ENCODE peak calls at places on chromosome 22, in eight cellular contexts. P is fibroblast of pulmonary artery; M is caudate nucleus; A is AG08395; U is cardiac fibroblast; X is activated CD4-positive, alpha-beta T cell treated with anti-CD3 and anti-CD28 coated beads for 36 hours; V is PC-3; Q is CD8-positive, alpha-beta memory T cell. W is an unnamed sample.

GRCh38 chr22:42990131-42990838 is 24.7 kb downstream of the PACSIN2 start:
- DNase-seq in P (peak), M (no peak), A (peak), U (peak), X (no peak), V (peak), Q (no peak), W (peak)

GRCh38 chr22:33811686-33812085 is 108.6 kb downstream of the LARGE1 start:
- DNase-seq in P (peak), M (no peak), A (peak), U (peak), X (no peak), V (no peak), Q (no peak), W (no peak)

GRCh38 chr22:38572065-38572464 is 2.1 kb upstream of the DMC1 start:
- DNase-seq in P (peak), M (no peak), A (peak), U (peak), X (peak), V (peak), Q (no peak), W (no peak)

GRCh38 chr22:43230983-43231723 is 44.2 kb upstream of the TTLL12 start:
- DNase-seq in P (peak), M (peak), A (peak), U (peak), X (peak), V (peak), Q (peak), W (peak)

GRCh38 chr22:50674606-50675552 is 2.3 kb downstream of the SHANK3 start:
- DNase-seq in P (no peak), M (no peak), A (peak), U (no peak), X (peak), V (peak), Q (no peak), W (no peak)

GRCh38 chr22:26681395-26681821 is 24.0 kb downstream of the MIAT start:
- DNase-seq in P (peak), M (no peak), A (peak), U (peak), X (no peak), V (no peak), Q (no peak), W (no peak)

GRCh38 chr22:50656122-50657070 is 16.2 kb upstream of the SHANK3 start:
- DNase-seq in P (peak), M (no peak), A (peak), U (peak), X (no peak), V (peak), Q (no peak), W (peak)

GRCh38 chr22:46866591-46866990 is 104.1 kb downstream of the TBC1D22A start:
- DNase-seq in P (peak), M (no peak), A (peak), U (peak), X (no peak), V (peak), Q (no peak), W (no peak)

GRCh38 chr22:38266120-38266519 is 6.7 kb downstream of the TMEM184B start:
- DNase-seq in P (no peak), M (no peak), A (no peak), U (no peak), X (no peak), V (no peak), Q (no peak), W (no peak)

GRCh38 chr22:29217827-29218757 is 12.4 kb downstream of the EMID1 start:
- DNase-seq in P (no peak), M (no peak), A (no peak), U (no peak), X (no peak), V (no peak), Q (no peak), W (no peak)